ENCODE peak calls at places on chromosomes 7 and 10, in six cellular contexts. A, R, O, D, L and X are unnamed samples.
A peak's percentile ranks its signal among the peaks of the same experiment; 100 is the strongest.

GRCh38 chr10:68601490-68602265 is 41.5 kb downstream of the TET1 start:
- DNase-seq in D (no peak), L (no peak), A (no peak), R (no peak), O (no peak), X (no peak)

GRCh38 chr7:127798769-127799372 is 146.9 kb downstream of the SND1 start:
- DNase-seq in D (no peak), L (no peak), R (no peak), A (no peak), O (no peak), X (no peak)

GRCh38 chr7:159117366-159118219 is 27.1 kb downstream of the VIPR2 start:
- DNase-seq in L (peak; percentile 9), D (peak; percentile 30), A (no peak), O (no peak), R (no peak), X (peak; percentile 49)

GRCh38 chr7:119472398-119473038 is 800.5 kb upstream of the KCND2 start:
- DNase-seq in A (no peak), L (no peak), R (no peak), D (peak; percentile 59), O (no peak), X (no peak)

GRCh38 chr7:1536768-1537630 is 6.5 kb downstream of the MAFK start:
- DNase-seq in R (peak; percentile 99), O (peak; percentile 99), D (peak; percentile 93), L (peak; percentile 97), A (no peak), X (peak; percentile 95)

GRCh38 chr10:49163741-49164140 is 24.4 kb downstream of the TMEM273 start:
- DNase-seq in O (peak; percentile 14), D (no peak), R (no peak), A (no peak), L (no peak), X (no peak)

GRCh38 chr10:52566471-52567246 is 205.9 kb downstream of the MBL2 start:
- DNase-seq in O (peak; percentile 62), A (no peak), L (no peak), D (no peak), R (no peak), X (no peak)

GRCh38 chr10:84308021-84308420 is 20.4 kb upstream of the CCSER2 start:
- DNase-seq in R (no peak), A (no peak), O (no peak), D (no peak), L (no peak), X (no peak)

GRCh38 chr10:13765641-13766341 is 179.0 kb downstream of the PRPF18 start:
- DNase-seq in L (no peak), R (no peak), D (no peak), A (no peak), O (no peak), X (no peak)

GRCh38 chr10:43901302-43901701 is 252.6 kb upstream of the ZNF32 start:
- DNase-seq in A (no peak), L (no peak), O (no peak), R (no peak), D (no peak), X (no peak)

GRCh38 chr7:142308326-142308725 is 50.5 kb upstream of the PRSS58 start:
- DNase-seq in L (no peak), D (no peak), R (no peak), A (no peak), O (no peak), X (no peak)

GRCh38 chr10:33214174-33214573 is 120.3 kb downstream of the NRP1 start:
- DNase-seq in L (no peak), A (peak; percentile 18), R (no peak), O (no peak), D (no peak), X (no peak)

GRCh38 chr7:116395125-116395791 is 104.3 kb upstream of the CAV2 start:
- DNase-seq in D (no peak), L (no peak), A (no peak), O (peak; percentile 89), R (no peak), X (no peak)

GRCh38 chr7:43825391-43825808 is 43.9 kb downstream of the MRPS24 start:
- DNase-seq in R (no peak), D (no peak), O (no peak), A (no peak), L (no peak), X (no peak)

GRCh38 chr10:3750884-3751283 is 34.1 kb downstream of the KLF6 start:
- DNase-seq in O (no peak), L (no peak), R (no peak), A (no peak), D (no peak), X (no peak)

GRCh38 chr10:78513986-78514385 is 480.3 kb downstream of the RPS24 start:
- DNase-seq in A (no peak), O (no peak), D (no peak), L (no peak), R (no peak), X (no peak)

GRCh38 chr7:99693427-99694200 is 13.8 kb upstream of the CYP3A5 start:
- DNase-seq in D (peak; percentile 83), L (no peak), R (no peak), A (peak; percentile 59), O (no peak), X (no peak)

GRCh38 chr10:73650537-73651331 is 5.1 kb downstream of the SYNPO2L start:
- DNase-seq in D (no peak), O (peak; percentile 42), A (no peak), L (no peak), R (peak; percentile 73), X (no peak)

GRCh38 chr10:792792-793100 is 103.3 kb upstream of the DIP2C start:
- DNase-seq in D (no peak), L (no peak), A (no peak), O (no peak), R (no peak), X (no peak)

GRCh38 chr7:129918922-129919321 is 33.8 kb downstream of the UBE2H start:
- DNase-seq in R (no peak), L (no peak), D (no peak), A (no peak), O (no peak), X (no peak)

GRCh38 chr10:6204063-6204340 is 1.3 kb downstream of the PFKFB3 start:
- DNase-seq in D (peak; percentile 74), R (peak; percentile 75), A (no peak), O (peak; percentile 43), L (peak; percentile 59), X (peak; percentile 88)

GRCh38 chr10:113099431-113100298 is 149.6 kb downstream of the TCF7L2 start:
- DNase-seq in A (no peak), R (peak; percentile 53), L (no peak), O (peak; percentile 40), D (no peak), X (no peak)

GRCh38 chr10:18157909-18158308 is 17.7 kb downstream of the CACNB2 start:
- DNase-seq in O (peak; percentile 20), A (no peak), L (no peak), D (no peak), R (no peak), X (no peak)

GRCh38 chr7:34453150-34453549 is 204.9 kb upstream of the NPSR1 start:
- DNase-seq in O (no peak), L (no peak), D (no peak), A (no peak), R (no peak), X (no peak)

GRCh38 chr7:150923802-150924201 is 54.3 kb downstream of the KCNH2 start:
- DNase-seq in O (no peak), R (no peak), D (no peak), A (no peak), L (no peak), X (no peak)

GRCh38 chr10:105464961-105465360 is 823.9 kb downstream of the SORCS3 start:
- DNase-seq in R (no peak), D (no peak), O (no peak), L (no peak), A (no peak), X (no peak)
- H3K9me3 ChIP-seq in R (no peaks in the 10 kb centered on the region), D (no peaks in the 10 kb centered on the region), O (no peaks in the 10 kb centered on the region), L (no peaks in the 10 kb centered on the region), A (no peaks in the 10 kb centered on the region), X (no peaks in the 10 kb centered on the region)

GRCh38 chr10:110216240-110216639 is 8.8 kb downstream of the MXI1 start:
- DNase-seq in L (no peak), R (no peak), O (no peak), A (no peak), D (no peak), X (no peak)

GRCh38 chr10:110215751-110216150 is 8.3 kb downstream of the MXI1 start:
- DNase-seq in O (no peak), L (no peak), D (no peak), R (no peak), A (no peak), X (no peak)

GRCh38 chr10:110217609-110218008 is 10.2 kb downstream of the MXI1 start:
- DNase-seq in A (no peak), O (no peak), D (no peak), R (no peak), L (no peak), X (no peak)

GRCh38 chr10:110215286-110215685 is 7.9 kb downstream of the MXI1 start:
- DNase-seq in A (no peak), L (no peak), D (no peak), R (no peak), O (no peak), X (no peak)

DNA sequence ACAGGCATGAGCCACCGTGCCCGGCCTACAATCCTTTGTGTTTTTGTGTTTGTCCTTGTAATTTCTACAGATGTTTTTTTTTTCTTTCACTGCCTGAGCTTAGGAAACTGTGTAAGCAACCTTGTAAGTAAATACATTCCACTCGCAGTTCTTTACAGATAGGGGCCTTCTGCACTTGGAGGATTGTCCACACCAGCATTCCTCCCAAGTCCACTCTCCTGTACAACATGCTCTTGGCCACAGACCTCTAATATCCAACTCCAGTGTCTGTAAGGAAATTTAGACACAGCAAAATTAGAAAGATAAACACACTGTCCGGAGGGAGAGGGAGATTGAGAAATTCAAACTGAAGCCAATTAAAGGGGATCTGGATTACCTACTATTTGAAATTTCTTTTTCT is 9.5 kb downstream of the MXI1 start:
- DNase-seq in R (peak; percentile 39), A (no peak), O (no peak), L (no peak), D (no peak), X (no peak)
- H3K4me1 ChIP-seq in R (peaks cover 22% of the 10 kb centered on the region), A (peaks cover 41% of the 10 kb centered on the region), O (peaks cover 6% of the 10 kb centered on the region), L (peaks cover 21% of the 10 kb centered on the region), D (peaks cover 2% of the 10 kb centered on the region), X (peaks cover 21% of the 10 kb centered on the region)

GRCh38 chr10:28135258-28135657 is 136.4 kb upstream of the ODAD2 start:
- DNase-seq in A (no peak), D (no peak), L (no peak), O (no peak), R (no peak), X (no peak)

GRCh38 chr10:28139138-28139537 is 140.3 kb upstream of the ODAD2 start:
- DNase-seq in R (no peak), L (no peak), A (no peak), O (peak; percentile 37), D (no peak), X (no peak)

GRCh38 chr10:28137907-28138880 is 139.3 kb upstream of the ODAD2 start:
- DNase-seq in R (no peak), A (no peak), L (no peak), O (peak; percentile 24), D (no peak), X (no peak)
- H3K9me3 ChIP-seq in R (peaks cover 1% of the 10 kb centered on the region), A (peaks cover 7% of the 10 kb centered on the region), L (peaks cover 4% of the 10 kb centered on the region), O (peaks cover 2% of the 10 kb centered on the region), D (no peaks in the 10 kb centered on the region), X (peaks cover 15% of the 10 kb centered on the region)

DNA sequence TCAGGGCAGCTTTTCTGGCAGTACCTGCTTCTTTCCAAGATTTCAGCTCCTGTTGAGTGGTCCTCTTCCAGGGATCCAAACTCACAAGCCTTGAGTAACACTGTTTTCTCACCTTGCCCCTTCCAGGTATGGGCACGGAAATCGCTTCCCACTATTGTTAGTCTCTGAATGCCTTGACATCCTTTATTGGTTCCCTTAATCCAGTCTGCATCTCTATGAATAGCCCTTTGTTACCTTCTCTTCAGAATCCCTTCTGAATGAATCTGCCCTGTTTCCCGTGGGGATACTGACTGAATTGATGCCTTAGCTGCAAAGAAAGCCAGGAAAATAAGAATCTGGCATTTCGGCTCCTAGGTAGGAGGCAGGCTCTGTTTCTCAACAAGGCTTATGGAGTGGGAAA is 467.7 kb downstream of the PLXNA4 start:
- DNase-seq in L (no peak), A (no peak), O (no peak), D (no peak), R (no peak), X (no peak)
- H3K4me1 ChIP-seq in L (no peaks in the 10 kb centered on the region), A (no peaks in the 10 kb centered on the region), O (no peaks in the 10 kb centered on the region), D (no peaks in the 10 kb centered on the region), R (no peaks in the 10 kb centered on the region), X (no peaks in the 10 kb centered on the region)